ENCODE peak calls at places on chromosomes 16 and 17, in eight cellular contexts. F, V, A, T, B, M, R and D are unnamed samples.

GRCh38 chr17:45639297-45639849 is 144.7 kb upstream of the CRHR1 start:
- DNase-seq in F (no peak), V (no peak), A (no peak), T (peak), B (no peak), M (no peak), R (no peak), D (no peak)

GRCh38 chr17:73365934-73366623 is 54.3 kb upstream of the CDC42EP4 start:
- DNase-seq in F (peak), V (no peak), A (no peak), T (no peak), B (no peak), M (no peak), R (peak), D (no peak)

GRCh38 chr16:14302399-14303181 is 231.5 kb downstream of the MRTFB start:
- DNase-seq in F (no peak), V (no peak), A (no peak), T (no peak), B (peak), M (no peak), R (peak), D (no peak)

GRCh38 chr17:28379814-28380571 is 8.5 kb downstream of the SARM1 start:
- DNase-seq in F (peak), V (peak), A (no peak), T (no peak), B (no peak), M (no peak), R (no peak), D (no peak)

GRCh38 chr17:7042507-7043194 is 1.2 kb downstream of the SLC16A11 start:
- DNase-seq in F (no peak), V (no peak), A (peak), T (no peak), B (peak), M (no peak), R (no peak), D (no peak)

GRCh38 chr17:69588316-69588715 is 173.8 kb downstream of the MAP2K6 start:
- DNase-seq in F (no peak), V (peak), A (no peak), T (no peak), B (no peak), M (no peak), R (no peak), D (no peak)

GRCh38 chr17:39150795-39151679 is at the start of gene PLXDC1:
- DNase-seq in F (no peak), V (no peak), A (no peak), T (no peak), B (no peak), M (no peak), R (peak), D (no peak)

GRCh38 chr16:11196286-11196828 is 59.6 kb downstream of the SOCS1 start:
- DNase-seq in F (peak), V (no peak), A (no peak), T (peak), B (no peak), M (no peak), R (no peak), D (no peak)

GRCh38 chr17:66542967-66543525 is 240.6 kb downstream of the PRKCA start:
- DNase-seq in F (peak), V (no peak), A (no peak), T (no peak), B (no peak), M (no peak), R (no peak), D (no peak)

GRCh38 chr17:16354585-16354984 is 1.3 kb upstream of the CENPV start:
- DNase-seq in F (no peak), V (no peak), A (no peak), T (no peak), B (no peak), M (no peak), R (no peak), D (no peak)

GRCh38 chr17:46136820-46137219 is 56.4 kb downstream of the KANSL1 start:
- DNase-seq in F (no peak), V (no peak), A (no peak), T (no peak), B (no peak), M (no peak), R (no peak), D (no peak)

GRCh38 chr17:12047977-12048376 is 27.3 kb downstream of the MAP2K4 start:
- DNase-seq in F (peak), V (no peak), A (no peak), T (no peak), B (peak), M (no peak), R (no peak), D (no peak)

GRCh38 chr17:66580601-66581385 is 254.1 kb upstream of the CACNG5 start:
- DNase-seq in F (peak), V (no peak), A (no peak), T (peak), B (no peak), M (peak), R (peak), D (no peak)

GRCh38 chr17:61646482-61646881 is 55.5 kb upstream of the NACA2 start:
- DNase-seq in F (no peak), V (no peak), A (no peak), T (no peak), B (no peak), M (no peak), R (no peak), D (no peak)

GRCh38 chr17:17921192-17922082 is 50.8 kb downstream of the TOM1L2 start:
- DNase-seq in F (peak), V (peak), A (no peak), T (peak), B (no peak), M (no peak), R (no peak), D (no peak)

GRCh38 chr17:41540921-41541625 is 13.0 kb upstream of the KRT19 start:
- DNase-seq in F (no peak), V (no peak), A (no peak), T (no peak), B (no peak), M (no peak), R (no peak), D (no peak)

GRCh38 chr17:1635675-1636465 is 7.2 kb upstream of the SLC43A2 start:
- DNase-seq in F (no peak), V (no peak), A (no peak), T (no peak), B (peak), M (no peak), R (no peak), D (no peak)

GRCh38 chr16:20844054-20844453 is 37.7 kb downstream of the REXO5 start:
- DNase-seq in F (no peak), V (no peak), A (no peak), T (no peak), B (no peak), M (no peak), R (no peak), D (no peak)

GRCh38 chr17:49547566-49547965 is 28.1 kb upstream of the NXPH3 start:
- DNase-seq in F (no peak), V (no peak), A (no peak), T (no peak), B (no peak), M (no peak), R (no peak), D (no peak)

GRCh38 chr17:16466407-16466806 is 25.6 kb downstream of the LRRC75A start:
- DNase-seq in F (no peak), V (no peak), A (no peak), T (no peak), B (no peak), M (peak), R (no peak), D (no peak)

GRCh38 chr16:22188267-22188594 is 17.8 kb upstream of the EEF2K start:
- DNase-seq in F (no peak), V (no peak), A (no peak), T (no peak), B (no peak), M (no peak), R (no peak), D (no peak)

GRCh38 chr16:11202260-11203091 is 53.5 kb downstream of the SOCS1 start:
- DNase-seq in F (peak), V (no peak), A (no peak), T (peak), B (no peak), M (no peak), R (no peak), D (no peak)